ENCODE peak calls at places on chromosomes 13 and 19, in five cellular contexts. F is thoracic aorta, G is amniotic epithelial cell, Z is frontal cortex, T is ascending aorta. Y is an unnamed sample.

GRCh38 chr13:103839460-103839859 is 773.2 kb upstream of the SLC10A2 start:
- DNase-seq in Z (no peak), T (no peak), F (no peak), G (no peak), Y (no peak)

GRCh38 chr13:51033431-51034185 is 77.5 kb downstream of the C13orf42 start:
- DNase-seq in F (no peak), Z (no peak), T (no peak), G (no peak), Y (no peak)

GRCh38 chr13:50396001-50396400 is 380.8 kb downstream of the KCNRG start:
- DNase-seq in G (no peak), Z (no peak), T (no peak), F (no peak), Y (no peak)

GRCh38 chr13:112068531-112069062 is 1.6 kb downstream of the SOX1 start:
- DNase-seq in Z (peak), F (no peak), T (no peak), G (no peak), Y (no peak)

GRCh38 chr13:73304442-73304841 is 245.6 kb downstream of the KLF5 start:
- DNase-seq in T (no peak), Z (no peak), F (no peak), G (peak), Y (no peak)

GRCh38 chr13:112032186-112032835 is 34.6 kb upstream of the SOX1 start:
- DNase-seq in G (no peak), Z (no peak), F (no peak), T (no peak), Y (no peak)

GRCh38 chr19:53518716-53519115 is 19.2 kb upstream of the ZNF331 start:
- DNase-seq in F (no peak), G (no peak), T (no peak), Z (no peak), Y (no peak)

GRCh38 chr13:77510156-77510555 is 25.4 kb upstream of the SCEL start:
- DNase-seq in G (no peak), F (no peak), T (no peak), Z (no peak), Y (no peak)

GRCh38 chr13:100394005-100394695 is 194.4 kb downstream of the GGACT start:
- DNase-seq in F (no peak), Z (no peak), G (peak), T (no peak), Y (peak)

GRCh38 chr13:113804703-113805430 is 45.8 kb downstream of the TMEM255B start:
- DNase-seq in T (no peak), F (no peak), G (no peak), Z (no peak), Y (no peak)

GRCh38 chr19:35141627-35142401 is 1.2 kb upstream of the FXYD7 start:
- DNase-seq in F (no peak), Z (no peak), T (no peak), G (peak), Y (no peak)

GRCh38 chr13:110635405-110636002 is 20.2 kb downstream of the NAXD start:
- DNase-seq in G (no peak), T (no peak), F (no peak), Z (no peak), Y (no peak)

GRCh38 chr13:28531195-28531955 is 36.4 kb upstream of the FLT1 start:
- DNase-seq in G (no peak), T (no peak), Z (peak), F (no peak), Y (no peak)

GRCh38 chr19:35063940-35064818 is 22.7 kb downstream of the HPN start:
- DNase-seq in Z (no peak), T (no peak), F (no peak), G (peak), Y (no peak)

GRCh38 chr13:90622547-90622946 is 724.9 kb upstream of the MIR17HG start:
- DNase-seq in G (peak), F (no peak), T (no peak), Z (no peak), Y (no peak)

GRCh38 chr13:44238011-44238421 is 135.6 kb upstream of the SERP2 start:
- DNase-seq in G (no peak), T (no peak), F (no peak), Z (no peak), Y (peak)

GRCh38 chr19:29596885-29597525 is 9.1 kb upstream of the POP4 start:
- DNase-seq in T (no peak), Z (no peak), F (no peak), G (no peak), Y (no peak)

GRCh38 chr19:18173572-18174294 is at the start of gene IFI30:
- DNase-seq in F (no peak), G (no peak), Z (peak), T (peak), Y (no peak)

GRCh38 chr19:20333508-20333907 is 166.5 kb downstream of the ZNF486 start:
- DNase-seq in G (no peak), F (no peak), T (no peak), Z (no peak), Y (no peak)

GRCh38 chr19:3557461-3558248 is at the start of gene MFSD12:
- DNase-seq in F (peak), T (peak), Z (peak), G (peak), Y (peak)

GRCh38 chr13:99341969-99342722 is 34.9 kb upstream of the GPR183 start:
- DNase-seq in Z (no peak), G (no peak), F (no peak), T (no peak), Y (no peak)

GRCh38 chr19:13795595-13796300 is 505 bp downstream of the ZSWIM4 start:
- DNase-seq in Z (no peak), T (no peak), G (no peak), F (no peak), Y (no peak)

GRCh38 chr13:67619987-67620386 is 389.9 kb upstream of the PCDH9 start:
- DNase-seq in F (no peak), T (no peak), G (peak), Z (no peak), Y (no peak)